ENCODE peak calls at places on chromosomes 11 and 22, in six cellular contexts. J is PC-3, Y is neural crest cell, W is GDM1, P is AG08395, D is GM06990. H is an unnamed sample.
A peak's percentile ranks its signal among the peaks of the same experiment; 100 is the strongest.

GRCh38 chr11:69285091-69285490 is 8.9 kb upstream of the MYEOV start:
- DNase-seq in J (no peak), Y (no peak), W (no peak), P (no peak), D (no peak), H (no peak)

GRCh38 chr22:50621948-50622722 is 5.8 kb downstream of the ARSA start:
- DNase-seq in J (peak; percentile 11), Y (no peak), W (no peak), P (no peak), D (no peak), H (no peak)

GRCh38 chr11:2219318-2220017 is 47.9 kb upstream of the TH start:
- DNase-seq in J (no peak), Y (no peak), W (no peak), P (no peak), D (no peak), H (no peak)

GRCh38 chr11:118214210-118214914 is 10.4 kb downstream of the JAML start:
- DNase-seq in J (no peak), Y (no peak), W (peak; percentile 59), P (no peak), D (no peak), H (no peak)

GRCh38 chr11:88535266-88535665 is 197.7 kb upstream of the CTSC start:
- DNase-seq in J (no peak), Y (no peak), W (no peak), P (no peak), D (no peak), H (no peak)

GRCh38 chr11:117822031-117822521 is 2.5 kb downstream of the FXYD2 start:
- DNase-seq in J (peak; percentile 36), Y (peak; percentile 43), W (peak; percentile 41), P (peak; percentile 38), D (no peak), H (no peak)

GRCh38 chr11:100778386-100778785 is 91.3 kb downstream of the ARHGAP42 start:
- DNase-seq in J (peak; percentile 11), Y (no peak), W (no peak), P (no peak), D (no peak), H (no peak)

GRCh38 chr11:122253541-122254317 is 137.7 kb upstream of the BLID start:
- DNase-seq in J (no peak), Y (no peak), W (no peak), P (no peak), D (no peak), H (no peak)

GRCh38 chr22:22692707-22693530 is 48.5 kb downstream of the GGTLC2 start:
- DNase-seq in J (peak; percentile 83), Y (no peak), W (no peak), P (peak; percentile 59), D (peak; percentile 22), H (no peak)

GRCh38 chr22:38345782-38346181 is 28.5 kb upstream of the CSNK1E start:
- DNase-seq in J (no peak), Y (no peak), W (no peak), P (no peak), D (no peak), H (no peak)

GRCh38 chr11:10454506-10454901 is 560 bp upstream of the AMPD3 start:
- DNase-seq in J (no peak), Y (no peak), W (no peak), P (no peak), D (no peak), H (no peak)

GRCh38 chr11:12008790-12009616 is 577 bp upstream of the DKK3 start:
- DNase-seq in J (no peak), Y (peak; percentile 54), W (no peak), P (peak; percentile 90), D (no peak), H (peak; percentile 32)

GRCh38 chr22:46863794-46864193 is 101.3 kb downstream of the TBC1D22A start:
- DNase-seq in J (no peak), Y (no peak), W (no peak), P (no peak), D (no peak), H (no peak)

GRCh38 chr11:60307507-60308195 is 19.4 kb upstream of the MS4A6E start:
- DNase-seq in J (no peak), Y (no peak), W (no peak), P (no peak), D (no peak), H (no peak)

GRCh38 chr11:34621876-34622275 is 983 bp downstream of the EHF start:
- DNase-seq in J (peak; percentile 39), Y (no peak), W (no peak), P (no peak), D (no peak), H (no peak)

GRCh38 chr11:78938036-78938435 is 363.4 kb upstream of the NARS2 start:
- DNase-seq in J (no peak), Y (no peak), W (no peak), P (no peak), D (no peak), H (no peak)

GRCh38 chr11:78149646-78150045 is 10.2 kb upstream of the ALG8 start:
- DNase-seq in J (peak; percentile 92), Y (no peak), W (no peak), P (peak; percentile 69), D (no peak), H (peak; percentile 8)

GRCh38 chr22:39478461-39478860 is 21.6 kb downstream of the MGAT3 start:
- DNase-seq in J (peak; percentile 56), Y (no peak), W (no peak), P (no peak), D (no peak), H (no peak)

H was measured in nucleus accumbens.